ENCODE peak calls at places on chromosomes 4 and X, in nine cellular contexts. G is tibial artery; S is astrocyte of the spinal cord; A is GOT3; R is stimulated activated naive B cell treated with anti-CD40 and anti-IgM and Interleukin-4, amounts not matched to agents 10 μg/mL and 1 μg/mL and 100 μg/mL, for 72 hours; N is NT2/D1; H is GM12865; F is mesothelial cell of epicardium; Q is AG10803. V is an unnamed sample.

GRCh38 chrX:107753186-107753585 is 22.4 kb downstream of the TSC22D3 start:
- DNase-seq in G (no peak), S (no peak), A (no peak), R (no peak), N (no peak), H (no peak), F (no peak), Q (no peak), V (no peak)

GRCh38 chrX:137428777-137429564 is 137.0 kb upstream of the ZIC3 start:
- DNase-seq in G (no peak), S (no peak), A (no peak), R (no peak), N (no peak), H (no peak), F (no peak), Q (no peak), V (no peak)

GRCh38 chr4:99669084-99669483 is 11.5 kb upstream of the C4orf54 start:
- DNase-seq in G (no peak), S (peak), A (no peak), R (no peak), N (no peak), H (no peak), F (no peak), Q (no peak), V (peak)

GRCh38 chr4:112970903-112971302 is 78.5 kb upstream of the ANK2 start:
- DNase-seq in G (no peak), S (no peak), A (no peak), R (no peak), N (no peak), H (no peak), F (no peak), Q (no peak), V (no peak)

GRCh38 chrX:150954951-150955350 is 28.2 kb upstream of the HMGB3 start:
- DNase-seq in G (no peak), S (no peak), A (no peak), R (no peak), N (no peak), H (no peak), F (no peak), Q (no peak), V (no peak)

GRCh38 chrX:68292471-68292870 is 140.8 kb downstream of the OPHN1 start:
- DNase-seq in G (no peak), S (peak), A (no peak), R (no peak), N (no peak), H (no peak), F (no peak), Q (no peak), V (peak)

GRCh38 chr4:37825943-37826281 is 574 bp upstream of the PGM2 start:
- DNase-seq in G (no peak), S (no peak), A (no peak), R (no peak), N (no peak), H (no peak), F (no peak), Q (no peak), V (no peak)

GRCh38 chr4:7539659-7540058 is 104.9 kb upstream of the PSAPL1 start:
- DNase-seq in G (no peak), S (no peak), A (no peak), R (no peak), N (peak), H (peak), F (no peak), Q (no peak), V (peak)

GRCh38 chr4:127698789-127699200 is 31.4 kb upstream of the SLC25A31 start:
- DNase-seq in G (no peak), S (peak), A (no peak), R (no peak), N (no peak), H (peak), F (no peak), Q (peak), V (peak)

GRCh38 chrX:135489542-135489941 is 30.9 kb upstream of the INTS6L start:
- DNase-seq in G (no peak), S (no peak), A (no peak), R (peak), N (no peak), H (peak), F (no peak), Q (no peak), V (no peak)

GRCh38 chrX:27336466-27337091 is 126.6 kb downstream of the PPP4R3C start:
- DNase-seq in G (no peak), S (peak), A (no peak), R (no peak), N (peak), H (peak), F (no peak), Q (no peak), V (peak)

GRCh38 chrX:13293700-13294099 is 26.2 kb downstream of the ATXN3L start:
- DNase-seq in G (no peak), S (no peak), A (no peak), R (no peak), N (no peak), H (no peak), F (no peak), Q (no peak), V (no peak)

GRCh38 chr4:151865327-151865726 is 104.5 kb upstream of the GATB start:
- DNase-seq in G (peak), S (no peak), A (no peak), R (no peak), N (no peak), H (no peak), F (no peak), Q (no peak), V (peak)

GRCh38 chrX:136269921-136270320 is 18.7 kb upstream of the MAP7D3 start:
- DNase-seq in G (no peak), S (no peak), A (no peak), R (no peak), N (no peak), H (no peak), F (no peak), Q (no peak), V (no peak)

GRCh38 chr4:172900880-172901279 is 267.7 kb upstream of the GALNT7 start:
- DNase-seq in G (no peak), S (no peak), A (no peak), R (no peak), N (no peak), H (no peak), F (no peak), Q (no peak), V (no peak)

GRCh38 chr4:153759407-153760226 is at the start of gene RNF175:
- DNase-seq in G (no peak), S (no peak), A (no peak), R (no peak), N (no peak), H (no peak), F (peak), Q (no peak), V (peak)

GRCh38 chrX:152601848-152602616 is 35.7 kb upstream of the GABRQ start:
- DNase-seq in G (no peak), S (peak), A (no peak), R (no peak), N (peak), H (peak), F (no peak), Q (no peak), V (peak)

GRCh38 chr4:183636488-183636887 is 22.5 kb downstream of the RWDD4 start:
- DNase-seq in G (no peak), S (peak), A (no peak), R (no peak), N (no peak), H (no peak), F (no peak), Q (no peak), V (no peak)

GRCh38 chr4:27048350-27049100 is 187.9 kb downstream of the STIM2 start:
- DNase-seq in G (no peak), S (peak), A (no peak), R (no peak), N (no peak), H (peak), F (no peak), Q (peak), V (peak)

GRCh38 chrX:118627084-118627758 is 100.2 kb upstream of the IL13RA1 start:
- DNase-seq in G (no peak), S (no peak), A (no peak), R (no peak), N (no peak), H (peak), F (no peak), Q (no peak), V (peak)

GRCh38 chrX:68685722-68686683 is 38.5 kb downstream of the STARD8 start:
- DNase-seq in G (no peak), S (peak), A (no peak), R (no peak), N (no peak), H (peak), F (no peak), Q (peak), V (peak)

GRCh38 chrX:84186603-84187358 is 1.2 kb downstream of the RPS6KA6 start:
- DNase-seq in G (no peak), S (no peak), A (no peak), R (no peak), N (no peak), H (no peak), F (no peak), Q (no peak), V (peak)

GRCh38 chr4:7366180-7366957 is 68.4 kb downstream of the PSAPL1 start:
- DNase-seq in G (no peak), S (no peak), A (no peak), R (no peak), N (no peak), H (no peak), F (no peak), Q (no peak), V (no peak)

GRCh38 chr4:52376107-52376704 is 282.9 kb downstream of the USP46 start:
- DNase-seq in G (no peak), S (peak), A (no peak), R (no peak), N (peak), H (peak), F (no peak), Q (peak), V (peak)

GRCh38 chr4:182447938-182448280 is 204.7 kb downstream of the TENM3 start:
- DNase-seq in G (no peak), S (no peak), A (no peak), R (no peak), N (no peak), H (no peak), F (no peak), Q (no peak), V (peak)

GRCh38 chrX:17077349-17077748 is 130.9 kb downstream of the REPS2 start:
- DNase-seq in G (no peak), S (no peak), A (no peak), R (no peak), N (no peak), H (no peak), F (no peak), Q (peak), V (no peak)

GRCh38 chr4:34649716-34650115 is 1594.6 kb downstream of the ARAP2 start:
- DNase-seq in G (no peak), S (no peak), A (no peak), R (no peak), N (no peak), H (no peak), F (no peak), Q (no peak), V (no peak)

GRCh38 chr4:99815597-99816011 is 1.0 kb upstream of the DAPP1 start:
- DNase-seq in G (no peak), S (no peak), A (no peak), R (no peak), N (no peak), H (no peak), F (no peak), Q (no peak), V (peak)

GRCh38 chr4:74968456-74969164 is 35.7 kb downstream of the PARM1 start:
- DNase-seq in G (no peak), S (no peak), A (no peak), R (peak), N (no peak), H (peak), F (no peak), Q (no peak), V (no peak)

GRCh38 chr4:40241936-40242590 is 45.2 kb downstream of the RHOH start:
- DNase-seq in G (no peak), S (no peak), A (no peak), R (no peak), N (no peak), H (no peak), F (no peak), Q (peak), V (no peak)

GRCh38 chr4:155903453-155903852 is at the start of gene TDO2:
- DNase-seq in G (no peak), S (no peak), A (no peak), R (no peak), N (no peak), H (no peak), F (no peak), Q (no peak), V (no peak)

GRCh38 chr4:41573458-41574129 is 35.6 kb downstream of the LIMCH1 start:
- DNase-seq in G (no peak), S (no peak), A (no peak), R (no peak), N (no peak), H (no peak), F (no peak), Q (peak), V (peak)

GRCh38 chr4:142411993-142412392 is 434.1 kb downstream of the INPP4B start:
- DNase-seq in G (no peak), S (no peak), A (no peak), R (no peak), N (no peak), H (no peak), F (no peak), Q (no peak), V (no peak)